ENCODE peak calls at places on chromosomes 7 and 10, in nine cellular contexts. J is PC-3, F is lower lobe of right lung, C is stomach, X is K562, N is endothelial cell of umbilical vein, M is body of pancreas, B is lung, O is A549. I is an unnamed sample. For H3K4me1, the result is how much of the 10 kb centered on the place peaks cover.

GRCh38 chr7:155831807-155832524 is 19.7 kb upstream of the SHH start:
- DNase-seq in J (no peak), F (no peak), C (no peak), X (no peak), N (no peak), M (no peak), B (no peak), O (peak), I (no peak)

GRCh38 chr7:121515651-121516401 is 119.7 kb upstream of the FAM3C start:
- DNase-seq in J (no peak), F (no peak), C (no peak), X (no peak), N (no peak), M (no peak), B (no peak), O (no peak), I (no peak)

GRCh38 chr7:199465-200249 is 7.3 kb downstream of the FAM20C start:
- DNase-seq in J (no peak), F (no peak), C (no peak), X (no peak), N (no peak), M (no peak), B (no peak), O (no peak), I (no peak)

GRCh38 chr7:85274452-85274851 is 87.6 kb upstream of the SEMA3D start:
- DNase-seq in J (no peak), F (no peak), C (no peak), X (no peak), N (no peak), M (no peak), B (no peak), O (no peak), I (no peak)

GRCh38 chr7:141198191-141198958 is 124.5 kb downstream of the TMEM178B start:
- DNase-seq in J (peak), F (no peak), C (no peak), X (no peak), N (no peak), M (no peak), B (no peak), O (no peak), I (no peak)

GRCh38 chr7:55066479-55066878 is 47.7 kb downstream of the EGFR start:
- DNase-seq in J (no peak), F (no peak), C (no peak), X (no peak), N (no peak), M (no peak), B (no peak), O (peak), I (peak)

GRCh38 chr7:18289801-18290200 is 205.7 kb upstream of the HDAC9 start:
- DNase-seq in J (no peak), F (no peak), C (no peak), X (no peak), N (peak), M (no peak), B (no peak), O (no peak), I (no peak)

GRCh38 chr7:48182736-48183369 is 11.6 kb downstream of the ABCA13 start:
- DNase-seq in J (peak), F (no peak), C (no peak), X (no peak), N (peak), M (no peak), B (no peak), O (no peak), I (no peak)

GRCh38 chr7:4794591-4795350 is 19.3 kb downstream of the AP5Z1 start:
- DNase-seq in J (peak), F (no peak), C (no peak), X (no peak), N (no peak), M (no peak), B (no peak), O (no peak), I (peak)

GRCh38 chr7:56078196-56078595 is 14.1 kb downstream of the SUMF2 start:
- DNase-seq in J (no peak), F (no peak), C (no peak), X (peak), N (no peak), M (no peak), B (no peak), O (no peak), I (peak)

GRCh38 chr7:35787925-35788324 is 12.9 kb upstream of the SEPTIN7 start:
- DNase-seq in J (no peak), F (no peak), C (no peak), X (no peak), N (no peak), M (no peak), B (no peak), O (no peak), I (no peak)

GRCh38 chr10:85795460-85795859 is 571.1 kb downstream of the GRID1 start:
- DNase-seq in J (no peak), F (no peak), C (no peak), X (no peak), N (no peak), M (no peak), B (no peak), O (no peak), I (no peak)

GRCh38 chr7:26090927-26091519 is 61.0 kb upstream of the NFE2L3 start:
- DNase-seq in J (peak), F (no peak), C (no peak), X (peak), N (peak), M (no peak), B (no peak), O (peak), I (no peak)

GRCh38 chr10:58963723-58964124 is 212.7 kb upstream of the PHYHIPL start:
- DNase-seq in J (no peak), F (no peak), C (no peak), X (no peak), N (no peak), M (peak), B (no peak), O (no peak), I (no peak)

GRCh38 chr10:120963587-120964220 is 112.5 kb downstream of the WDR11 start:
- DNase-seq in J (no peak), F (no peak), C (no peak), X (no peak), N (no peak), M (no peak), B (no peak), O (no peak), I (no peak)

GRCh38 chr7:14698239-14698638 is 204.3 kb downstream of the DGKB start:
- DNase-seq in J (peak), F (no peak), C (no peak), X (no peak), N (peak), M (no peak), B (no peak), O (no peak), I (no peak)

GRCh38 chr10:91537614-91538383 is 95.1 kb downstream of the PPP1R3C start:
- DNase-seq in J (no peak), F (no peak), C (no peak), X (no peak), N (no peak), M (no peak), B (no peak), O (no peak), I (no peak)

GRCh38 chr10:91539930-91540329 is 92.9 kb downstream of the PPP1R3C start:
- DNase-seq in J (no peak), F (no peak), C (no peak), X (no peak), N (no peak), M (no peak), B (no peak), O (no peak), I (no peak)

GRCh38 chr10:91540714-91541113 is 92.2 kb downstream of the PPP1R3C start:
- DNase-seq in J (peak), F (no peak), C (no peak), X (no peak), N (no peak), M (no peak), B (no peak), O (no peak), I (no peak)

GRCh38 chr10:91536101-91536500 is 96.8 kb downstream of the PPP1R3C start:
- DNase-seq in J (no peak), F (no peak), C (no peak), X (no peak), N (no peak), M (no peak), B (peak), O (no peak), I (no peak)

GRCh38 chr10:91536790-91537189 is 96.1 kb downstream of the PPP1R3C start:
- DNase-seq in J (no peak), F (no peak), C (no peak), X (no peak), N (no peak), M (no peak), B (no peak), O (no peak), I (no peak)
- H3K4me3 ChIP-seq in J (no peak), F (no peak), C (no peak), X (no peak), N (no peak), M (no peak), B (no peak), O (no peak), I (no peak)

GRCh38 chr7:154789404-154789803 is 213.5 kb downstream of the PAXIP1 start:
- DNase-seq in J (peak), F (no peak), C (no peak), X (no peak), N (no peak), M (no peak), B (no peak), O (peak), I (no peak)
- TF ChIP-seq CTCF in J (peak), F (no peak), C (no peak), X (peak), N (no peak), M (peak), B (no peak), O (peak), I (peak)

GRCh38 chr10:77798940-77799339 is 127.6 kb downstream of the DLG5 start:
- DNase-seq in J (no peak), F (peak), C (no peak), X (no peak), N (no peak), M (no peak), B (no peak), O (no peak), I (no peak)
- H3K4me1 ChIP-seq in J (under half), F (under half), C (under half), X (under half), N (under half), M (under half), B (under half), O (under half), I (under half)

GRCh38 chr10:70889291-70889690 is 926 bp upstream of the PCBD1 start:
- DNase-seq in J (peak), F (no peak), C (no peak), X (no peak), N (no peak), M (no peak), B (no peak), O (no peak), I (no peak)
- H3K4me3 ChIP-seq in J (peak), F (no peak), C (no peak), X (no peak), N (no peak), M (no peak), B (no peak), O (no peak), I (peak)

DNA sequence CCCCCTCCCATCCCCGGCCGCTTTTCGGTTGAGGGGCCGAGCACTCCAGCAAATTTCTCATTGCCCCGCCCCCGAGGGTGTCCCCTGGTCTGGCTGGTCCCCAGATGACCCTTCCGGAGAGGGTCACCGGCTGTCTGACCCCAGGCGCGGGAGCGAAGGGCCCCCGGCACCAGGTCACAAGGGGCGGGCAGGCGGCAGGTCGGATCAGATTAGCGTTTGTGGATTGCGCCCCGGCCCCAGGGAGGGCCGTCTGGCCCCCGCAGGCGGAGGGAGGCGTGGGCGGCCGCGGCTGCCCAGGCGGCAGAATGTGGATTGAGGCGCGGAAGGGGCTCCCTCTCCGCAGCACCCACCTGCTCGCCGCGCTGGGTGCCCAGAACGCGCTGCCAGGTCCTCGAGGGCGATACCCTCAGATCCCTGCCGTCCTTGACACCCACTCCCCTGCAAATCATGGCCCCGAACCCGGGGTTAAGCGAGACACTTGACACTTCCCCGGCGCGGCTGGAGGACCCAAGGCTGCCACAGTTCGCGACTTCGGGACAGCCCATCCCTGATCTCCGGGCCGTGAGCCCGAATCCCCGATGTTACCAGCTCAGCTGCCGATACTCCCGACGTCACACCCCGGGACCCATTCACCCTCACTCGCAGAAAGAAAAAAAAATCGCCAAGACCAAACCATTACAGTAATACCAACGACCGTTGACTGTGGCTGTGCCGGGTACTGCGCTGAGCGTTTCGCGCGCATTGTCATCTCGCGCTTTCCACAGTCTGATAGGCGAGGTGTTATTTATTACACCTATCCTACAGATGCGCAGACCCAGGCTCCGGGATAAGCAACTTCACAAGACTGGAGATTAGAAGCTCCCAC is 953 bp downstream of the NODAL start:
- DNase-seq in J (no peak), F (no peak), C (no peak), X (peak), N (no peak), M (no peak), B (no peak), O (no peak), I (no peak)
- TF ChIP-seq CTCF in J (no peak), F (no peak), C (no peak), X (no peak), N (no peak), M (no peak), B (no peak), O (no peak), I (no peak)

DNA sequence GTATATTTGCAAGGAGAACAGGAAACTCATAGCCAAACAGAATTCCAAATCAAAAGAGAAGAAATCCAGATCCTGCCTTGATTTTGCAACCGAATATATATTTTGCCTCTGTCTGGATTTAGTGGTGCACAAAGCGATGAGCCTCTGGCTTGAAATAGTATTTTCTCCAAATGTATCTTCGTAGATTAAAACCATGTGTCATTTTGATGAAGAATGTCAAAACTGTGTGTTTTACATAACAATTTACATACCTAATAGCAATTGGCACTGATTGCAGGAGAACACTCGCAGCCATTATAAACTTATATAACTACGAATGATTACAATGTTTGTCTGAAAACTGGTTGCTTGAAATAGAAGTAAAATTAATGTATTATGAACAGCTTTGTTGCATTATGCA is 156.4 kb downstream of the ARID5B start:
- DNase-seq in J (no peak), F (no peak), C (no peak), X (no peak), N (no peak), M (no peak), B (no peak), O (no peak), I (no peak)
- H3K4me1 ChIP-seq in J (under half), F (half or more), C (under half), X (under half), N (under half), M (under half), B (under half), O (under half), I (under half)

GRCh38 chr7:157907091-157907490 is 570.3 kb downstream of the DNAJB6 start:
- DNase-seq in J (no peak), F (no peak), C (no peak), X (no peak), N (no peak), M (no peak), B (no peak), O (no peak), I (no peak)
- H3K4me3 ChIP-seq in J (no peak), F (no peak), C (no peak), X (no peak), N (no peak), M (no peak), B (no peak), O (no peak), I (no peak)

GRCh38 chr10:77837925-77838595 is 88.5 kb downstream of the DLG5 start:
- DNase-seq in J (no peak), F (no peak), C (no peak), X (no peak), N (no peak), M (no peak), B (no peak), O (no peak), I (no peak)

GRCh38 chr10:77836299-77836820 is 90.2 kb downstream of the DLG5 start:
- DNase-seq in J (peak), F (peak), C (peak), X (peak), N (peak), M (no peak), B (peak), O (peak), I (no peak)

GRCh38 chr10:77835669-77836086 is 90.9 kb downstream of the DLG5 start:
- DNase-seq in J (no peak), F (no peak), C (no peak), X (no peak), N (no peak), M (no peak), B (no peak), O (no peak), I (no peak)

GRCh38 chr10:77834943-77835668 is 91.4 kb downstream of the DLG5 start:
- DNase-seq in J (no peak), F (no peak), C (no peak), X (no peak), N (no peak), M (no peak), B (no peak), O (no peak), I (no peak)

GRCh38 chr10:77837248-77837924 is 89.2 kb downstream of the DLG5 start:
- DNase-seq in J (peak), F (no peak), C (peak), X (peak), N (no peak), M (no peak), B (no peak), O (peak), I (peak)
- TF ChIP-seq CTCF in J (peak), F (no peak), C (no peak), X (peak), N (no peak), M (no peak), B (no peak), O (no peak), I (no peak)

GRCh38 chr10:74898201-74898976 is 72.0 kb downstream of the KAT6B start:
- DNase-seq in J (peak), F (no peak), C (no peak), X (no peak), N (no peak), M (no peak), B (no peak), O (peak), I (no peak)

GRCh38 chr10:74903491-74903890 is 77.1 kb downstream of the KAT6B start:
- DNase-seq in J (no peak), F (no peak), C (no peak), X (no peak), N (no peak), M (no peak), B (no peak), O (no peak), I (no peak)

GRCh38 chr10:74900297-74900696 is 73.9 kb downstream of the KAT6B start:
- DNase-seq in J (no peak), F (no peak), C (no peak), X (no peak), N (no peak), M (no peak), B (no peak), O (no peak), I (no peak)

GRCh38 chr10:74901867-74902439 is 75.6 kb downstream of the KAT6B start:
- DNase-seq in J (no peak), F (no peak), C (no peak), X (no peak), N (no peak), M (no peak), B (no peak), O (no peak), I (no peak)

DNA sequence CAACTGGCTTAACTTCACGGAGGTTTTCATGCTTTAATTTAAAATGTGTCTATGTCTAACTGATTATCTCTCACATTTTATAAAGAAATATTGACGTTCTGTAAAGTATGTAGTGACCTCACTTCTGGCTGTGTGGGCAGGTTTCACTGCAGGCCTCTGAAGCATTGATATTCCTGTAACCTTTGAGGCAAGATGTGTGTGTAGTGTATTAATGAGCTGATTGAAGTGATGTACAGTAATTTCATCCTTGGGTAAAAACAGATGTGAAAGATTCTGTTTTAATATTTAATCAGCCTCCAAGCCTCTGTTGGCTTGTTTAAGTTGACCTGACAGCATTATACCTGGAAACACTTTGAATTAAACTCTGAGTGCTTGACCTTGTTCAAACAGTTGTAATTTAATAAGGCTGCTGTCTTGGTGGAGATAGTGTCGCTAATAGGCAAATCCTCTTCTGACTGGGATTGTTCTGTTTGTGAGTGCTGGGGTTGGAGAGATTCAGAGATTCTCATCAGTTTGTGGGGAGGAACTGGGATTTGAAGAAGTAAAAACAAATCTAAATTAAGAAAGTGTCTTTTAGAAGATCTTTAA is 74.9 kb downstream of the KAT6B start:
- DNase-seq in J (no peak), F (no peak), C (no peak), X (no peak), N (no peak), M (no peak), B (no peak), O (no peak), I (no peak)
- H3K4me1 ChIP-seq in J (under half), F (under half), C (under half), X (under half), N (under half), M (under half), B (under half), O (under half), I (under half)

DNA sequence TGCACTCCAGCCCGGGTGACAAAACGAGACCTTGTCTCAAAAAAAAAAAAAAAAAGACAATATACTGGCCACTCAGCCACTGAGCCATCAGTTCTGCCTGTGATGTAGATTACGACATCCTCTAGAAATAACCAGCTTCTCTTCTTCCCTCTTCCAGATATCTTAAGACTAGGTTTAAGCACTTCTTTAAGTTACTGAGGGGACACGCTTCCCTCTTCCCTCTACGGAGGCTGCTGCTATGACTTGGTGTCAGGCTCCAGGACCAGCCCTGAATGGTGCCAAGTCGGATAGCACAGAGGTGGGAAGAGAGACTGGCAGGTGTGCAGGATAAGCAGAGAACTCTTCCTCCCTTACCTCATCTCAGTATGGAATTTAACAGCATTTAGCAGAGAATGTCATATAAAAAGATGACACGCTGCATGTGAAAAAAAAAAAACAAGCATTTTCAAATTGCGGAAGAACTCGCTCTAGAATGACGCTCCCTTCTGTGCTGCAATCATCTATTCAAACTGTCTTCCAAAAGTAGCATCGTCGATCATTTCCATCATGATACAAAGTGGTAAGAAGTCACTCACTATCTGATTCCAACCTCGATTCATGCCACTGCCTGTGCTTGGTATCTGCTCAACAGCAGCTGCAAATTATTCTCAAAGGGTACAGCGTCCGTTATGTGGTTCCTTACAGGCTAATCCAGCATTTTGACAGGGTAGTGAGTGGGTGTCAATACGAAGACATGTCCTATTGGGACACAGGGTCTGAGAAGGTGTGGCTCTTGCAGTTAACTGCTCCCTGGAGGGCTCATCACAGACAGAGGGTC is 13.7 kb downstream of the DAGLB start:
- DNase-seq in J (no peak), F (no peak), C (no peak), X (no peak), N (no peak), M (no peak), B (no peak), O (no peak), I (no peak)
- H3K4me3 ChIP-seq in J (no peak), F (no peak), C (no peak), X (no peak), N (no peak), M (no peak), B (no peak), O (no peak), I (no peak)

I was measured in Caco-2.